ENCODE peak calls at places on chromosomes 16 and 17, in ten cellular contexts. One of them, this sample, is unnamed.

GRCh38 chr17:259341-259976 is 78.0 kb upstream of the DOC2B start:
- DNase-seq in fibroblast of mammary gland: no peak
- DNase-seq in cardiac fibroblast: no peak
- DNase-seq in adrenal gland: peak
- DNase-seq in astrocyte of the spinal cord: no peak
- DNase-seq in astrocyte of the cerebellum: no peak
- DNase-seq in neural progenitor cell: no peak
- DNase-seq in fibroblast of lung: no peak
- DNase-seq in hepatocyte: no peak
- DNase-seq in AG09309: no peak
- DNase-seq in this sample: no peak

GRCh38 chr17:74307984-74308773 is 17.8 kb upstream of the KIF19 start:
- DNase-seq in cardiac fibroblast: peak
- DNase-seq in AG09309: no peak
- DNase-seq in adrenal gland: peak
- DNase-seq in astrocyte of the spinal cord: no peak
- DNase-seq in fibroblast of mammary gland: no peak
- DNase-seq in fibroblast of lung: peak
- DNase-seq in neural progenitor cell: no peak
- DNase-seq in astrocyte of the cerebellum: no peak
- DNase-seq in hepatocyte: no peak
- DNase-seq in this sample: no peak

GRCh38 chr17:81493198-81494038 is 19.2 kb downstream of the ACTG1 start:
- DNase-seq in hepatocyte: no peak
- DNase-seq in adrenal gland: no peak
- DNase-seq in astrocyte of the cerebellum: no peak
- DNase-seq in cardiac fibroblast: no peak
- DNase-seq in AG09309: no peak
- DNase-seq in neural progenitor cell: no peak
- DNase-seq in astrocyte of the spinal cord: no peak
- DNase-seq in fibroblast of mammary gland: no peak
- DNase-seq in fibroblast of lung: no peak
- DNase-seq in this sample: no peak

GRCh38 chr16:19757026-19757425 is 39.0 kb downstream of the IQCK start:
- DNase-seq in cardiac fibroblast: no peak
- DNase-seq in astrocyte of the spinal cord: peak
- DNase-seq in neural progenitor cell: no peak
- DNase-seq in fibroblast of lung: peak
- DNase-seq in fibroblast of mammary gland: peak
- DNase-seq in hepatocyte: no peak
- DNase-seq in AG09309: no peak
- DNase-seq in adrenal gland: no peak
- DNase-seq in astrocyte of the cerebellum: peak
- DNase-seq in this sample: no peak

GRCh38 chr16:23382279-23382678 is 70.7 kb downstream of the COG7 start:
- DNase-seq in neural progenitor cell: no peak
- DNase-seq in adrenal gland: no peak
- DNase-seq in astrocyte of the cerebellum: no peak
- DNase-seq in fibroblast of mammary gland: no peak
- DNase-seq in AG09309: no peak
- DNase-seq in astrocyte of the spinal cord: no peak
- DNase-seq in fibroblast of lung: no peak
- DNase-seq in cardiac fibroblast: no peak
- DNase-seq in hepatocyte: no peak
- DNase-seq in this sample: no peak

GRCh38 chr17:66177048-66177447 is 14.9 kb downstream of the CEP112 start:
- DNase-seq in AG09309: no peak
- DNase-seq in cardiac fibroblast: no peak
- DNase-seq in fibroblast of lung: no peak
- DNase-seq in neural progenitor cell: no peak
- DNase-seq in fibroblast of mammary gland: no peak
- DNase-seq in astrocyte of the cerebellum: no peak
- DNase-seq in adrenal gland: no peak
- DNase-seq in astrocyte of the spinal cord: no peak
- DNase-seq in hepatocyte: no peak
- DNase-seq in this sample: no peak

GRCh38 chr17:16516594-16517018 is 24.6 kb upstream of the LRRC75A start:
- DNase-seq in adrenal gland: peak
- DNase-seq in AG09309: no peak
- DNase-seq in astrocyte of the spinal cord: peak
- DNase-seq in cardiac fibroblast: peak
- DNase-seq in neural progenitor cell: peak
- DNase-seq in fibroblast of mammary gland: peak
- DNase-seq in hepatocyte: peak
- DNase-seq in fibroblast of lung: peak
- DNase-seq in astrocyte of the cerebellum: peak
- DNase-seq in this sample: peak

GRCh38 chr17:36135465-36135864 is 31.8 kb downstream of the CCL4 start:
- DNase-seq in adrenal gland: no peak
- DNase-seq in cardiac fibroblast: no peak
- DNase-seq in astrocyte of the cerebellum: no peak
- DNase-seq in neural progenitor cell: no peak
- DNase-seq in fibroblast of lung: no peak
- DNase-seq in hepatocyte: no peak
- DNase-seq in astrocyte of the spinal cord: no peak
- DNase-seq in fibroblast of mammary gland: no peak
- DNase-seq in AG09309: no peak
- DNase-seq in this sample: no peak

GRCh38 chr17:37312137-37312923 is 63.5 kb upstream of the C17orf78 start:
- DNase-seq in fibroblast of lung: peak
- DNase-seq in hepatocyte: no peak
- DNase-seq in neural progenitor cell: no peak
- DNase-seq in astrocyte of the cerebellum: no peak
- DNase-seq in adrenal gland: no peak
- DNase-seq in astrocyte of the spinal cord: no peak
- DNase-seq in AG09309: no peak
- DNase-seq in fibroblast of mammary gland: no peak
- DNase-seq in cardiac fibroblast: no peak
- DNase-seq in this sample: no peak

GRCh38 chr16:5502467-5502869 is 404.9 kb upstream of the EEF2KMT start:
- DNase-seq in astrocyte of the cerebellum: peak
- DNase-seq in AG09309: no peak
- DNase-seq in adrenal gland: peak
- DNase-seq in neural progenitor cell: peak
- DNase-seq in fibroblast of mammary gland: no peak
- DNase-seq in fibroblast of lung: peak
- DNase-seq in hepatocyte: peak
- DNase-seq in astrocyte of the spinal cord: no peak
- DNase-seq in cardiac fibroblast: no peak
- DNase-seq in this sample: no peak

GRCh38 chr16:50534091-50534490 is 14.1 kb upstream of the NKD1 start:
- DNase-seq in hepatocyte: no peak
- DNase-seq in AG09309: no peak
- DNase-seq in fibroblast of lung: no peak
- DNase-seq in neural progenitor cell: no peak
- DNase-seq in adrenal gland: peak
- DNase-seq in astrocyte of the cerebellum: no peak
- DNase-seq in fibroblast of mammary gland: no peak
- DNase-seq in astrocyte of the spinal cord: no peak
- DNase-seq in cardiac fibroblast: no peak
- DNase-seq in this sample: no peak

GRCh38 chr16:70257391-70257790 is 5.7 kb upstream of the EXOSC6 start:
- DNase-seq in astrocyte of the spinal cord: no peak
- DNase-seq in fibroblast of mammary gland: no peak
- DNase-seq in neural progenitor cell: no peak
- DNase-seq in AG09309: no peak
- DNase-seq in hepatocyte: no peak
- DNase-seq in adrenal gland: peak
- DNase-seq in astrocyte of the cerebellum: no peak
- DNase-seq in fibroblast of lung: peak
- DNase-seq in cardiac fibroblast: peak
- DNase-seq in this sample: no peak

GRCh38 chr17:79632432-79632735 is 21.5 kb upstream of the RBFOX3 start:
- DNase-seq in AG09309: no peak
- DNase-seq in cardiac fibroblast: no peak
- DNase-seq in adrenal gland: peak
- DNase-seq in hepatocyte: no peak
- DNase-seq in neural progenitor cell: no peak
- DNase-seq in fibroblast of lung: no peak
- DNase-seq in fibroblast of mammary gland: no peak
- DNase-seq in astrocyte of the cerebellum: no peak
- DNase-seq in astrocyte of the spinal cord: no peak
- DNase-seq in this sample: no peak

GRCh38 chr16:13110124-13110796 is 208.9 kb downstream of the SHISA9 start:
- DNase-seq in astrocyte of the cerebellum: peak
- DNase-seq in adrenal gland: no peak
- DNase-seq in fibroblast of mammary gland: peak
- DNase-seq in hepatocyte: peak
- DNase-seq in neural progenitor cell: peak
- DNase-seq in fibroblast of lung: peak
- DNase-seq in AG09309: no peak
- DNase-seq in astrocyte of the spinal cord: peak
- DNase-seq in cardiac fibroblast: no peak
- DNase-seq in this sample: peak

GRCh38 chr16:51144203-51144602 is 6.9 kb downstream of the SALL1 start:
- DNase-seq in AG09309: no peak
- DNase-seq in fibroblast of mammary gland: no peak
- DNase-seq in adrenal gland: no peak
- DNase-seq in hepatocyte: no peak
- DNase-seq in cardiac fibroblast: no peak
- DNase-seq in astrocyte of the cerebellum: no peak
- DNase-seq in fibroblast of lung: peak
- DNase-seq in neural progenitor cell: no peak
- DNase-seq in astrocyte of the spinal cord: peak
- DNase-seq in this sample: no peak

GRCh38 chr17:81053043-81053970 is 18.4 kb downstream of the BAIAP2 start:
- DNase-seq in hepatocyte: no peak
- DNase-seq in cardiac fibroblast: no peak
- DNase-seq in adrenal gland: peak
- DNase-seq in astrocyte of the cerebellum: no peak
- DNase-seq in neural progenitor cell: no peak
- DNase-seq in AG09309: no peak
- DNase-seq in fibroblast of mammary gland: no peak
- DNase-seq in astrocyte of the spinal cord: peak
- DNase-seq in fibroblast of lung: peak
- DNase-seq in this sample: no peak

GRCh38 chr17:75249564-75249963 is 11.8 kb downstream of the GGA3 start:
- DNase-seq in astrocyte of the cerebellum: no peak
- DNase-seq in adrenal gland: no peak
- DNase-seq in hepatocyte: no peak
- DNase-seq in cardiac fibroblast: no peak
- DNase-seq in fibroblast of mammary gland: no peak
- DNase-seq in neural progenitor cell: no peak
- DNase-seq in fibroblast of lung: no peak
- DNase-seq in astrocyte of the spinal cord: no peak
- DNase-seq in AG09309: no peak
- DNase-seq in this sample: no peak

GRCh38 chr17:83053779-83054451 is 25.5 kb upstream of the METRNL start:
- DNase-seq in fibroblast of mammary gland: no peak
- DNase-seq in hepatocyte: no peak
- DNase-seq in astrocyte of the spinal cord: no peak
- DNase-seq in neural progenitor cell: no peak
- DNase-seq in astrocyte of the cerebellum: no peak
- DNase-seq in cardiac fibroblast: no peak
- DNase-seq in adrenal gland: peak
- DNase-seq in AG09309: no peak
- DNase-seq in fibroblast of lung: no peak
- DNase-seq in this sample: no peak

DNA sequence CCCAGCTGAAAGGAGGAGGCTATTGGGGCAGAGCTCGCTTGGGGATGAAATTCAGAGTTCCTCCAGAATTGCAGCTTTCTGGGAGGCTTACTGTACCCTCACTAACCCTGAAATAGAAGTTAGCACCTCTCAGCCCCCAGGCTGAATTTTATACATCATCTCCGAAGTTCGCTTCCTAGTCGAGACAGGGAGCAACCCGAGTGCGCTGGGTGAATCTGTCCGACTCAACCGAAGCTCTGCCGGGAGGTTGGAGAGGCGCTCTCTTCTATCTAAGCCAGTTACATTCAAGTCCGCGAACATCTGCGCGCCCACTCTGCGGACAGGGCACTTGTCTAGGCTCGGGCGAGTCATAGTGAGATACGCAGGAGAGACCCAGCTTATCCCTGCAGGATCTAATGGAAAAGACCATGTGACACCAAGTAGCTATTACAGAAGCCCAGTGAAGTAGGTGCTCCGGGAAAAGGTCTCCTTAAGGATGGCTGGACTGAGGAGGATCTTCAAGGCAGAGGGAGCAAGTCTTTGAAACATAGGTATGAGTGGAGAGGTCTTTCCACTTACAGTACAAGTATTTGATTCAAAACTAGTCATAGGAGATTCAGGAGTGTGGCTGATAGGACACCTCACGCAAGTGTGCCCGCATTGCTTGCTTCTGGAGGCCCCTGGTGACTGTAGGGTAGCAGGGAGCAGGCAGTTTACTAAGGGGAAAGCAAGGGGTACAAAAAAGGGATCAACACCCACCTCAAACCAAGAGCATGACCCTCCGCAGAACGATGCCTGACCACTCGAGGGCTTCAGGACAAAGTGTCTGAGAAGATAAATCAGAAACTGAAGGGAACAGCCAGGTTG is 667 bp upstream of the HES7 start:
- DNase-seq in hepatocyte: peak
- DNase-seq in adrenal gland: no peak
- DNase-seq in fibroblast of lung: peak
- DNase-seq in cardiac fibroblast: peak
- DNase-seq in astrocyte of the cerebellum: no peak
- DNase-seq in fibroblast of mammary gland: no peak
- DNase-seq in neural progenitor cell: peak
- DNase-seq in astrocyte of the spinal cord: no peak
- DNase-seq in AG09309: no peak
- DNase-seq in this sample: no peak
- H3K4me3 ChIP-seq in hepatocyte: peak
- H3K4me3 ChIP-seq in adrenal gland: no peak
- H3K4me3 ChIP-seq in fibroblast of lung: peak
- H3K4me3 ChIP-seq in cardiac fibroblast: peak
- H3K4me3 ChIP-seq in astrocyte of the cerebellum: peak
- H3K4me3 ChIP-seq in fibroblast of mammary gland: peak
- H3K4me3 ChIP-seq in neural progenitor cell: peak
- H3K4me3 ChIP-seq in astrocyte of the spinal cord: peak
- H3K4me3 ChIP-seq in AG09309: peak
- H3K4me3 ChIP-seq in this sample: peak

GRCh38 chr16:48969611-48970010 is 312.0 kb downstream of the CBLN1 start:
- DNase-seq in astrocyte of the cerebellum: no peak
- DNase-seq in neural progenitor cell: no peak
- DNase-seq in cardiac fibroblast: no peak
- DNase-seq in astrocyte of the spinal cord: no peak
- DNase-seq in fibroblast of lung: no peak
- DNase-seq in fibroblast of mammary gland: no peak
- DNase-seq in adrenal gland: no peak
- DNase-seq in hepatocyte: no peak
- DNase-seq in AG09309: no peak
- DNase-seq in this sample: no peak
- TF ChIP-seq CTCF in astrocyte of the cerebellum: no peak
- TF ChIP-seq CTCF in neural progenitor cell: no peak
- TF ChIP-seq CTCF in cardiac fibroblast: no peak
- TF ChIP-seq CTCF in astrocyte of the spinal cord: no peak
- TF ChIP-seq CTCF in fibroblast of lung: no peak
- TF ChIP-seq CTCF in fibroblast of mammary gland: no peak
- TF ChIP-seq CTCF in adrenal gland: no peak
- TF ChIP-seq CTCF in hepatocyte: no peak
- TF ChIP-seq CTCF in AG09309: no peak
- TF ChIP-seq CTCF in this sample: no peak

GRCh38 chr16:2841606-2842339 is 11.7 kb downstream of the ZG16B start:
- DNase-seq in astrocyte of the spinal cord: no peak
- DNase-seq in fibroblast of mammary gland: no peak
- DNase-seq in adrenal gland: no peak
- DNase-seq in neural progenitor cell: no peak
- DNase-seq in hepatocyte: no peak
- DNase-seq in cardiac fibroblast: no peak
- DNase-seq in fibroblast of lung: no peak
- DNase-seq in astrocyte of the cerebellum: no peak
- DNase-seq in AG09309: no peak
- DNase-seq in this sample: no peak
- H3K4me3 ChIP-seq in astrocyte of the spinal cord: no peak
- H3K4me3 ChIP-seq in fibroblast of mammary gland: peak
- H3K4me3 ChIP-seq in adrenal gland: no peak
- H3K4me3 ChIP-seq in neural progenitor cell: no peak
- H3K4me3 ChIP-seq in hepatocyte: no peak
- H3K4me3 ChIP-seq in cardiac fibroblast: no peak
- H3K4me3 ChIP-seq in fibroblast of lung: no peak
- H3K4me3 ChIP-seq in astrocyte of the cerebellum: no peak
- H3K4me3 ChIP-seq in AG09309: peak
- H3K4me3 ChIP-seq in this sample: no peak

GRCh38 chr16:84048306-84048705 is 5.7 kb upstream of the SLC38A8 start:
- DNase-seq in adrenal gland: no peak
- DNase-seq in cardiac fibroblast: no peak
- DNase-seq in astrocyte of the cerebellum: no peak
- DNase-seq in hepatocyte: peak
- DNase-seq in astrocyte of the spinal cord: no peak
- DNase-seq in fibroblast of lung: no peak
- DNase-seq in neural progenitor cell: peak
- DNase-seq in AG09309: no peak
- DNase-seq in fibroblast of mammary gland: no peak
- DNase-seq in this sample: peak
- TF ChIP-seq CTCF in adrenal gland: no peak
- TF ChIP-seq CTCF in cardiac fibroblast: no peak
- TF ChIP-seq CTCF in astrocyte of the cerebellum: peak
- TF ChIP-seq CTCF in hepatocyte: peak
- TF ChIP-seq CTCF in astrocyte of the spinal cord: peak
- TF ChIP-seq CTCF in fibroblast of lung: no peak
- TF ChIP-seq CTCF in neural progenitor cell: peak
- TF ChIP-seq CTCF in AG09309: peak
- TF ChIP-seq CTCF in fibroblast of mammary gland: no peak
- TF ChIP-seq CTCF in this sample: no peak